ENCODE peak calls at places on chromosomes 7 and 10, in six cellular contexts. W is HepG2, S is GM12878, V is SK-N-SH, I is HCT116, J is K562. O is an unnamed sample.
A peak's percentile ranks its signal among the peaks of the same experiment; 100 is the strongest.

GRCh38 chr10:19767876-19768275 is 48.4 kb upstream of the PLXDC2 start:
- DNase-seq in I (no peak), S (no peak), W (no peak), J (no peak), V (peak; percentile 30), O (peak; percentile 61)

GRCh38 chr7:113306302-113306701 is 187.9 kb upstream of the SMIM30 start:
- DNase-seq in J (no peak), V (no peak), S (no peak), I (no peak), W (no peak), O (no peak)

GRCh38 chr10:80274396-80275134 is 14.9 kb downstream of the MAT1A start:
- DNase-seq in S (no peak), V (no peak), W (no peak), J (no peak), I (no peak), O (no peak)

GRCh38 chr10:13272164-13272571 is 27.7 kb downstream of the PHYH start:
- DNase-seq in S (no peak), I (no peak), V (peak; percentile 29), J (no peak), W (peak; percentile 21), O (peak; percentile 48)

GRCh38 chr10:70295321-70295720 is 11.5 kb upstream of the NPFFR1 start:
- DNase-seq in I (no peak), S (no peak), W (no peak), V (no peak), J (no peak), O (no peak)

GRCh38 chr7:37284805-37285211 is 163.9 kb downstream of the ELMO1 start:
- DNase-seq in S (peak; percentile 9), I (peak; percentile 24), J (peak; percentile 38), V (peak; percentile 72), W (peak; percentile 16), O (peak; percentile 78)

GRCh38 chr10:99266383-99266782 is 30.7 kb upstream of the HPSE2 start:
- DNase-seq in S (no peak), V (no peak), W (no peak), I (no peak), J (no peak), O (no peak)

GRCh38 chr10:74292871-74293427 is 141.9 kb downstream of the ADK start:
- DNase-seq in V (no peak), I (peak; percentile 10), J (no peak), W (no peak), S (no peak), O (no peak)

GRCh38 chr10:18260308-18260971 is 120.2 kb downstream of the CACNB2 start:
- DNase-seq in J (no peak), S (no peak), W (no peak), I (no peak), V (no peak), O (peak; percentile 33)

GRCh38 chr7:49417034-49417433 is 356.4 kb upstream of the VWC2 start:
- DNase-seq in I (no peak), W (no peak), S (no peak), J (no peak), V (no peak), O (no peak)

GRCh38 chr10:122462533-122463465 is 1.4 kb downstream of the HTRA1 start:
- DNase-seq in I (no peak), V (peak; percentile 56), S (no peak), J (no peak), W (no peak), O (no peak)

GRCh38 chr10:93548376-93549071 is 17.9 kb upstream of the FFAR4 start:
- DNase-seq in J (no peak), S (no peak), I (no peak), V (no peak), W (no peak), O (no peak)

GRCh38 chr10:43594944-43595589 is 11.2 kb upstream of the ZNF485 start:
- DNase-seq in S (peak; percentile 84), V (no peak), I (no peak), W (no peak), J (no peak), O (no peak)

GRCh38 chr7:144738708-144739314 is 97.0 kb downstream of the TPK1 start:
- DNase-seq in S (no peak), W (peak; percentile 12), V (peak; percentile 15), J (peak; percentile 17), I (peak; percentile 18), O (peak; percentile 45)

GRCh38 chr7:121480058-121480457 is 84.0 kb upstream of the FAM3C start:
- DNase-seq in V (no peak), J (no peak), S (no peak), I (no peak), W (peak; percentile 7), O (peak; percentile 51)

GRCh38 chr7:44218418-44219201 is 17.8 kb downstream of the YKT6 start:
- DNase-seq in J (peak; percentile 67), V (peak; percentile 81), I (no peak), S (no peak), W (peak; percentile 56), O (peak; percentile 84)

GRCh38 chr10:60901561-60902235 is 42.3 kb downstream of the RHOBTB1 start:
- DNase-seq in J (no peak), I (no peak), S (no peak), W (no peak), V (peak; percentile 59), O (no peak)

GRCh38 chr7:128166603-128167315 is 74.3 kb upstream of the LEP start:
- DNase-seq in I (no peak), V (peak; percentile 85), W (no peak), J (no peak), S (no peak), O (peak; percentile 70)

GRCh38 chr7:12031638-12032037 is 179.5 kb upstream of the TMEM106B start:
- DNase-seq in I (peak; percentile 36), W (no peak), J (no peak), S (no peak), V (no peak), O (peak; percentile 72)

DNA sequence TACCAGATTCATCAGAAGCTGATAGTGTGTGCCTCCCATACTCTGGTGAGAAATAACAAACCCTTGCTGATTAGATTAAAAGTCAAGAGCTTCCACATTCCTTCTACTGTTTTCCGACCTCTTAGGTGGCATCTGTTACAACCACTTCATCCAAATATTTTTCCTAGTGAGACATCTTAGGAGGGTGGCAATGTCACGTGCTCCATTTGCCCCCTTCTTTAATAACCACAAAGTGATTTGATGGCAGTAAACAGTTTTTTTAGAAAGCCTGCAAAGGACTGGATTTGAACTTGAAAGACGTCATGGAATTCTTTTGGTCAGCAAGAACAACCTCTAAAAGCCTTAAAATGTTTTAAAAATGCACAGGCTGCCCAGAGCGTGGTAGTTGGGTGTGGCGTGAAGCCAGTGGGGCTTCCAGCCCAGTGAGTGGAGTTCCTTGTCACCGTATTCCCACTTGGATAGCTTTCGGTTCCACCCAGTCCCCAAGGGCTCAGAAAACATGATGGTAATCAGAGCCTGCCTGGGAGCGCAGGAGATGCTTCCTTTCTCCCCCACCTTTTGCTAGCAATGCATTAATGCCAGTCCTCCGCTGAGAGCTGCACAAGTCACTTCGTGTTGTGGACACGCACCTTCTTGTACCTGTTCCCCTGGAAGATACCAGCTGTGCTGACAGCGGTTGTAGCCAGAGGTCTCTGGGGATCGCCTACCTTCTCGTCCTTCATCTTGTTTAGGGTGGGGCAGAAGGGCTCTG is 256.4 kb downstream of the KIAA1217 start:
- DNase-seq in J (no peak), W (no peak), I (no peak), V (no peak), S (no peak), O (no peak)
- H3K79me2 ChIP-seq in J (no peaks in the 10 kb centered on the region), W (peaks cover 25% of the 10 kb centered on the region), I (no peaks in the 10 kb centered on the region), V (peaks cover 16% of the 10 kb centered on the region), S (no peaks in the 10 kb centered on the region), O (no peaks in the 10 kb centered on the region)

GRCh38 chr7:135391514-135391913 is 118.4 kb downstream of the CNOT4 start:
- DNase-seq in W (no peak), V (no peak), S (no peak), J (no peak), I (no peak), O (no peak)

GRCh38 chr7:135390829-135391228 is 119.1 kb downstream of the CNOT4 start:
- DNase-seq in I (no peak), W (no peak), S (no peak), V (no peak), J (no peak), O (no peak)

GRCh38 chr7:135389971-135390370 is 119.9 kb downstream of the CNOT4 start:
- DNase-seq in S (no peak), V (no peak), I (no peak), W (no peak), J (no peak), O (no peak)

GRCh38 chr7:135388616-135389015 is 121.3 kb downstream of the CNOT4 start:
- DNase-seq in J (no peak), W (no peak), I (no peak), S (no peak), V (no peak), O (no peak)

DNA sequence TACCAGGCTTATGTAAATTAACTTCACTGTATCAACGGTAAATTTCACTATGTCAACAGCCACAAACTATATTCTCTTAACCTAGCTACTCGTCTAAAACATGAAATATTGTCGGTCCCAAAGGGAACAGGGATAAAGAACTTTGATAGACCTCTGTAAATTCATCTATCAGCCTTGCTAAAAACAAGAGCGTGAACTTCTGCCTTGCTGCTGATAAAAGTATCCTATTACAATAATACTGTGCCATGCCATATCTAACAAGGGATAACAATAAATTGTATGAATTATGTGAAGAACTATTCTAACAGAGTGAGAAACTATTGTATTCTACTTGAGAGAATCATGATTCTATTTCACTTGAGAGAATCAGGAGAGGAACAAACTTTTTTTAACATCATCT is 117.2 kb downstream of the CNOT4 start:
- DNase-seq in J (no peak), I (no peak), V (no peak), S (no peak), W (no peak), O (no peak)
- TF ChIP-seq REST in J (no peak), I (no peak), V (no peak), S (no peak), W (no peak), O (no peak)

DNA sequence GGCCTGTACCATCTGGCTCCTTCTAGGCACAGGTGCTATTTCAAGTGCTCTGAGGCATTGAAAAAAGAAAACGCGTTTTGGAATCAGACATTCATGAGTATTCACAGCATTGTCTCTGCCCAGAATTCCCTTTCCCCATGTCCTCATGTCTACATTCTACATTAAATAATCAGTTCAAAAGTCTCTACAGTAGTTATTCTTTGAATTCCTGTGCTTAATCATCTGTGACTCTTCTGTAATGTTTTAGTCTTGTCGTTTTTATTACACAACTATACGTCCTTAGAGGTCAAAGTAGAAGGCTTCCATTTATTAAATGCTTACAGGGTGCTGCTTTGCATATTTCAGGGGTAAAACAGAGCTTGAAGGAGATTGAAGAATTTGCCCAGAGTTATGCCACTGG is 95.7 kb downstream of the BICC1 start:
- DNase-seq in V (no peak), I (no peak), S (no peak), W (no peak), J (no peak), O (no peak)
- H3K79me2 ChIP-seq in V (peaks cover 4% of the 10 kb centered on the region), I (no peaks in the 10 kb centered on the region), S (no peaks in the 10 kb centered on the region), W (no peaks in the 10 kb centered on the region), J (no peaks in the 10 kb centered on the region), O (no peaks in the 10 kb centered on the region)

DNA sequence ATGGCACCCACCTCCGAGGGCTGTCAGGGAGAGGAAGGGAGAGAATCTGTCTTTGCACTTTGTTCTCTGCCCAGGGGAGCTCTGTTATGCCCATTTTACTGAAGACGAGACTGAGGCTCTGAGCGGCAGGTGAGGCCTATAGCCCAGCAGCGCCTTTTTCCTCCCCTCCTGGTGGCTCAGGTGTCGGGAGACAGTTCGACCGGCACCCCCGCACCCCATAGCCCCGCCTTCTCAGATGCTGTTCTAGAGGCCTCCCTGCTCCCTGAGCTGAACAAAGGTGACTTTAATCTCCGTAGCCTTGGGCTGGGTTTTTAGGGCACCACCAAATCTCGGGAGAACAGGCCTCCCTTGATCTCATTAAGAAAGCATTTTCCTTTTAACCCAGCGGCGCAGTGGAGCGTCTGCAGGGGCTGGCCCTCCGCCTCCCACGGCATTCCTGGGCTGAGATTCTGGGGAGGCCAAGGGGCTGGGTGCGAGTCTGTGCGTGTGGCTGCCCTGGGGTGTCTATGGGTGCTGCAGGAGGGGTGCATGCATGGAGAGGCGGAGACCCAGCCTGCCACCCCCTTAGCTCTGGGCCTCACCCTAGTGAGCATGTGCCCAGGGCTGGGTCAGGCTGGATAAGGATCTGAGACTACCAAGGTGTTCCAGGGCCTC is 3.3 kb downstream of the LFNG start:
- DNase-seq in I (peak; percentile 56), V (no peak), J (no peak), W (peak; percentile 71), S (no peak), O (peak; percentile 86)
- TF ChIP-seq REST in I (no peak), V (no peak), J (no peak), W (no peak), S (no peak), O (no peak)